ENCODE peak calls at places on chromosome 22, in four cellular contexts. F is brain microvascular endothelial cell, R is GM23338, N is Caco-2. V is an unnamed sample.

GRCh38 chr22:42320463-42321416 is 50.3 kb upstream of the TCF20 start:
- DNase-seq in F (no peak), N (no peak), R (no peak), V (no peak)

GRCh38 chr22:30606455-30607299 is at the start of gene TCN2:
- DNase-seq in N (peak), F (peak), R (peak), V (peak)

GRCh38 chr22:37501610-37502341 is 15.6 kb upstream of the MFNG start:
- DNase-seq in F (peak), N (peak), R (no peak), V (no peak)

GRCh38 chr22:50564289-50564688 is 1.6 kb upstream of the SYCE3 start:
- DNase-seq in R (no peak), F (no peak), N (no peak), V (no peak)

GRCh38 chr22:23155831-23156230 is 10.6 kb downstream of the RAB36 start:
- DNase-seq in N (no peak), R (no peak), F (no peak), V (no peak)

GRCh38 chr22:20946080-20946986 is 20.7 kb upstream of the AIFM3 start:
- DNase-seq in N (no peak), F (peak), R (no peak), V (no peak)

GRCh38 chr22:46661221-46661851 is 41.1 kb downstream of the GRAMD4 start:
- DNase-seq in R (no peak), F (peak), N (no peak), V (no peak)

GRCh38 chr22:42330953-42331525 is 60.6 kb upstream of the TCF20 start:
- DNase-seq in R (no peak), N (no peak), F (no peak), V (no peak)

GRCh38 chr22:19799322-19800190 is 39.0 kb downstream of the TBX1 start:
- DNase-seq in F (peak), R (peak), N (no peak), V (no peak)
- TF ChIP-seq CTCF in F (peak), R (no peak), N (no peak), V (no peak)

DNA sequence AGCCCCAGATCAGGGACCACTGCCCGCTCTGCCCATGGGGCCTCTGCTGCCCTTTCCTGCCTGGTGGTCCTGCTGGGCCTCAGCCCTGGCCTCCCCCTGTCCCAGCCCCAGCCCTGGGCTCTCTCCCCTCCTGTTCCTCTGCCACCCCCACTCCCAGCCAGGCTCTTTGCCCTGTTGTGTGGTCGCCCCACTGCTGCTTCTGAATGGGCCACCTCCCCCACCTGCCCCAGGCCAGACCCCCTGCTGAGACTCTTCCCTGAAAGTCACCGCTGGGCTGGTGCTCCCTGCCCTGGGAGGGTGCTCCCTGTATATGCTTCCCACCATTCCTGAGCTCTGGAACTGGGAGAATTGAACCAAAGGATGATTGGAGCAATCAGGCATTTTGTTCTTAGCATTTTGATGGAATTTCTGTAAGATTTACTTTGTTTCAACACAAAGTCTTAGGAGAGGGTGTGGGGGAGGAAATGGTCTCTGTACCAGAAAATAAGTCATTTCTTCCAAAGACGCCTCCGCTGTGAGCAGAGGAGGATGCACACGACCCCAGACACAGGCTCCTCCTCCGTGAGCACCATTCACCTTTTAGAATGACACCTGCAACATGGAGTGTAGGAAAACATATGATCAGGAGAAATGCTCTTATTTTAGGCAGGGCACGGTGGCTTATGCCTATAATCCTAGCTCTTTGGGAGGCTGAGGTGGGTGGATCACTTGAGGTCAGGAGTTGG is 5.2 kb downstream of the APOBEC3B start:
- DNase-seq in R (no peak), F (no peak), N (no peak), V (no peak)
- H3K4me3 ChIP-seq in R (no peak), F (no peak), N (no peak), V (no peak)

GRCh38 chr22:49515486-49515885 is 312.2 kb downstream of the BRD1 start:
- DNase-seq in R (no peak), F (no peak), N (no peak), V (no peak)
- TF ChIP-seq CTCF in R (no peak), F (no peak), N (peak), V (peak)

GRCh38 chr22:22042009-22042408 is 59.4 kb upstream of the TOP3B start:
- DNase-seq in F (no peak), R (no peak), N (no peak), V (no peak)

GRCh38 chr22:22042599-22043295 is 60.2 kb upstream of the TOP3B start:
- DNase-seq in N (no peak), R (no peak), F (no peak), V (no peak)

GRCh38 chr22:22045576-22046335 is 63.2 kb upstream of the TOP3B start:
- DNase-seq in F (no peak), N (no peak), R (no peak), V (no peak)

GRCh38 chr22:22044153-22044552 is 61.6 kb upstream of the TOP3B start:
- DNase-seq in N (no peak), F (no peak), R (no peak), V (no peak)

DNA sequence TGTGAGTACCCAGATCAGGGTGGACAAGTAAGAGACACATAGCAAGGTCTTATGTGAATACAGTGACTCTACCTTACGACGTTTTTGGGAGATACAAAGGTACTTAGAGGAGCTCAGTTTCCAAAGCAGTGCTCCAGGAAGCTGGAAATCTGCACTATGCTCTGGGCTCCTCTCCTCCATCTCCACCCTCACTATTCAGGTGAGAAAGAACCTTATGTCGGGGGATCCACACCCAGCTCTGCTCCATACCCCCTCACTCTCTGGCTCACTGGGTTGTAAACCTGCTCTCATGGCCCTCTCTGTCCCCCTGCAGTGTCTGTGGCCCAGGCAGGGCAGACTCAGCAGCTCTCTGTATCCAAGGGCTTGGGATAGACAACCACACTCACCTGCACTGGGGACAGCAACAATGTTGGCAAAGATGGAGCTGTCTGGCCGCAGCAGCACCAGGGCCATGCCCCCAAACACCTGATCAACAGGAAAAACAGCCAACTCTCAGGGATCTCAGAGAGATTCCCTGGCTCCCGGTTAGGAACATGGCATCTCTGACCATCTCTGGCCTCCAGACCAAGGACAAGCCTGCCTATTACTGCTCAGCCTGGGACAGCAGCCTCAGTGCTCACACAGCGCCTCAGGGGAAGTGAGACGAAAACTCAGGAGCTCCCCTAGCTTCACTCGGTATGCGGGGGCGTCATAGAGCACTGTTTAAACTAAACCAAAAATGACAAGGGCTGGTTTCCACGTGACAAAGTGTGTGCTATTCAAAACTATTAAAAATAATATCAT is 60.9 kb upstream of the TOP3B start:
- DNase-seq in F (no peak), N (no peak), R (no peak), V (no peak)
- H3K4me3 ChIP-seq in F (no peak), N (no peak), R (no peak), V (peak)

GRCh38 chr22:38921126-38921525 is 36.3 kb upstream of the APOBEC3A start:
- DNase-seq in R (no peak), N (peak), F (no peak), V (no peak)

GRCh38 chr22:38921801-38922200 is 35.6 kb upstream of the APOBEC3A start:
- DNase-seq in N (peak), R (no peak), F (no peak), V (no peak)

GRCh38 chr22:38925571-38926041 is 31.8 kb upstream of the APOBEC3A start:
- DNase-seq in R (no peak), N (no peak), F (no peak), V (no peak)

GRCh38 chr22:38924197-38924952 is 33.0 kb upstream of the APOBEC3A start:
- DNase-seq in F (peak), N (peak), R (no peak), V (no peak)

DNA sequence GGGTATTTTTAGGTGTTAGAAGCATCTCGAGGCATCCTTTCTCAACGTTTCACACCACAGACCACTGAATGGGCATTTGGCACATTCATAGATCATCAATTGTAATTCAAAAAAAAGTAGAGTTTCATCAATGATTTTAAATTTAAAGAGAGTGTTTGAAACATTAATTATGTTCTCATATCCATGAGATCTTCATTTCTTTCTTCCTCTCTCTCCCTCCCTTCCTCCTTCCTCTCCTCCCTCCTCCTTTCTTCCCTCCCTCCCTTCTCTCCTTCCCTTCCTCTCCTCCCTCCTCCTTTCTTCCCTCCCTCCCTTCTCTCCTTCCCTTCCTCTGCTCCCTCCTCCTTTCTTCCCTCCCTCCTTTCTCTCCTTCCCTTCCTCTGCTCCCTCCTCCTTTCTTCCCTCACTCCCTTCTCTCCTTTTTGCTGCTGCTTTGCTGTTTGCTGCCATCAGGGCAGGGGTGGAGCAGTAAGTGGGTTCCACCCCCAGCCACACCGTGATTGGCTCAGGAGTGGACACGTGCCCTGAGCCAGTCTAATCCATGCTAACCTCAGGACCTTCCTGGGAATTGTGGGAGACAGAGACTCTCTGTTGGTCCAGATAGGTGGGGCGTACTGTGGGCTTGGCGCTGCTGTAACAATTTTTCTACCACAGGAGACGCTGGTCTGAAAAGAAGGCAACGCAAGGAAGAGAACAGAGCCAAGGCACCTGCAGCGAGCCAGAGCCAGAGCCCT is 33.8 kb upstream of the APOBEC3A start:
- DNase-seq in R (peak), F (peak), N (peak), V (no peak)
- TF ChIP-seq CTCF in R (no peak), F (peak), N (peak), V (no peak)

DNA sequence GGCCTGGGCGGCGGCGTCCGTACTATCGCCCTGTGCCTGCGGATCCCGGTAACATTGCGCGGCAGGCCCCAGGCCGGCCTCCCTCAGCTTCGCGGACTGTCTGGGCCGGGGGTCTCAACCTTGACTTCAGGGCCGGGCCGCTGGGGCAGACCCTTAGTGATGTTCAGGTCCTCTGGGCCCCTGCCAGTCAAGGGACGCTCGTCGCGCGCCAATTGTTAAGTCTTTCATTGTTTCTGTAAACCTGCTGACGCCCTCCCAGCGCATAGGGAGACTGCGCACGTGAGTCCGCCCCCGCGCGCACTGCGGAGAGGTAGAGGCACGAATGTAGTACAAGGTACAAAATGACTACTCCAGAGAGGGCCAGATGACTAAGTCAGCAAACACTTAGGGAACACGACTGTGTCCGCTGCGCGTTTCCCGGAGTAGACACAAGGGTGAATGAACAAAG is 451 bp upstream of the HDHD5 start:
- DNase-seq in N (peak), R (peak), F (peak), V (peak)
- H3K4me3 ChIP-seq in N (peak), R (peak), F (peak), V (peak)

GRCh38 chr22:36497910-36498669 is 8.8 kb downstream of the FOXRED2 start:
- DNase-seq in R (peak), N (no peak), F (no peak), V (no peak)
- TF ChIP-seq CTCF in R (no peak), N (no peak), F (peak), V (no peak)